ENCODE peak calls at places on chromosomes 5 and 9, in eight cellular contexts. One of them, this sample, is unnamed. For H3K4me1, the result is how much of the 10 kb centered on the place peaks cover.

GRCh38 chr5:174609116-174609515 is 115.3 kb upstream of the MSX2 start:
- DNase-seq in lower lobe of right lung: no peak
- DNase-seq in mammary epithelial cell: no peak
- DNase-seq in heart left ventricle: no peak
- DNase-seq in psoas muscle: no peak
- DNase-seq in A549: no peak
- DNase-seq in IMR-90: no peak
- DNase-seq in transverse colon: no peak
- DNase-seq in this sample: no peak

GRCh38 chr9:38681747-38682227 is 38.1 kb downstream of the FAM240B start:
- DNase-seq in lower lobe of right lung: no peak
- DNase-seq in mammary epithelial cell: peak
- DNase-seq in heart left ventricle: no peak
- DNase-seq in psoas muscle: no peak
- DNase-seq in A549: no peak
- DNase-seq in IMR-90: peak
- DNase-seq in transverse colon: no peak
- DNase-seq in this sample: no peak

GRCh38 chr5:173310861-173311515 is 17.2 kb downstream of the STC2 start:
- DNase-seq in lower lobe of right lung: no peak
- DNase-seq in mammary epithelial cell: no peak
- DNase-seq in heart left ventricle: peak
- DNase-seq in psoas muscle: peak
- DNase-seq in A549: no peak
- DNase-seq in IMR-90: peak
- DNase-seq in transverse colon: no peak
- DNase-seq in this sample: no peak

GRCh38 chr5:56514246-56514645 is 281.1 kb upstream of the ANKRD55 start:
- DNase-seq in lower lobe of right lung: no peak
- DNase-seq in mammary epithelial cell: no peak
- DNase-seq in heart left ventricle: no peak
- DNase-seq in psoas muscle: no peak
- DNase-seq in A549: no peak
- DNase-seq in IMR-90: no peak
- DNase-seq in transverse colon: no peak
- DNase-seq in this sample: no peak

GRCh38 chr9:112489876-112490661 is 3.4 kb downstream of the KIAA1958 start:
- DNase-seq in lower lobe of right lung: no peak
- DNase-seq in mammary epithelial cell: no peak
- DNase-seq in heart left ventricle: no peak
- DNase-seq in psoas muscle: no peak
- DNase-seq in A549: no peak
- DNase-seq in IMR-90: no peak
- DNase-seq in transverse colon: no peak
- DNase-seq in this sample: peak

GRCh38 chr9:134717793-134718645 is 76.4 kb downstream of the COL5A1 start:
- DNase-seq in lower lobe of right lung: no peak
- DNase-seq in mammary epithelial cell: no peak
- DNase-seq in heart left ventricle: no peak
- DNase-seq in psoas muscle: no peak
- DNase-seq in A549: no peak
- DNase-seq in IMR-90: no peak
- DNase-seq in transverse colon: no peak
- DNase-seq in this sample: no peak

GRCh38 chr5:137497396-137498290 is 1.5 kb downstream of the SPOCK1 start:
- DNase-seq in lower lobe of right lung: no peak
- DNase-seq in mammary epithelial cell: no peak
- DNase-seq in heart left ventricle: no peak
- DNase-seq in psoas muscle: no peak
- DNase-seq in A549: no peak
- DNase-seq in IMR-90: no peak
- DNase-seq in transverse colon: no peak
- DNase-seq in this sample: no peak

GRCh38 chr5:102762095-102762534 is 7.0 kb downstream of the PAM start:
- DNase-seq in lower lobe of right lung: no peak
- DNase-seq in mammary epithelial cell: peak
- DNase-seq in heart left ventricle: no peak
- DNase-seq in psoas muscle: no peak
- DNase-seq in A549: no peak
- DNase-seq in IMR-90: peak
- DNase-seq in transverse colon: no peak
- DNase-seq in this sample: no peak

GRCh38 chr9:83322438-83322837 is 215.8 kb downstream of the FRMD3 start:
- DNase-seq in lower lobe of right lung: no peak
- DNase-seq in mammary epithelial cell: no peak
- DNase-seq in heart left ventricle: no peak
- DNase-seq in psoas muscle: no peak
- DNase-seq in A549: no peak
- DNase-seq in IMR-90: no peak
- DNase-seq in transverse colon: no peak
- DNase-seq in this sample: no peak

GRCh38 chr5:151700816-151701215 is 14.1 kb upstream of the SPARC start:
- DNase-seq in lower lobe of right lung: no peak
- DNase-seq in mammary epithelial cell: no peak
- DNase-seq in heart left ventricle: no peak
- DNase-seq in psoas muscle: no peak
- DNase-seq in A549: no peak
- DNase-seq in IMR-90: no peak
- DNase-seq in transverse colon: no peak
- DNase-seq in this sample: no peak

GRCh38 chr5:163614787-163615186 is 109.4 kb downstream of the MAT2B start:
- DNase-seq in lower lobe of right lung: no peak
- DNase-seq in mammary epithelial cell: no peak
- DNase-seq in heart left ventricle: no peak
- DNase-seq in psoas muscle: no peak
- DNase-seq in A549: no peak
- DNase-seq in IMR-90: peak
- DNase-seq in transverse colon: no peak
- DNase-seq in this sample: no peak

GRCh38 chr5:84181093-84181492 is 203.6 kb downstream of the EDIL3 start:
- DNase-seq in lower lobe of right lung: no peak
- DNase-seq in mammary epithelial cell: no peak
- DNase-seq in heart left ventricle: no peak
- DNase-seq in psoas muscle: no peak
- DNase-seq in A549: no peak
- DNase-seq in IMR-90: peak
- DNase-seq in transverse colon: no peak
- DNase-seq in this sample: no peak

DNA sequence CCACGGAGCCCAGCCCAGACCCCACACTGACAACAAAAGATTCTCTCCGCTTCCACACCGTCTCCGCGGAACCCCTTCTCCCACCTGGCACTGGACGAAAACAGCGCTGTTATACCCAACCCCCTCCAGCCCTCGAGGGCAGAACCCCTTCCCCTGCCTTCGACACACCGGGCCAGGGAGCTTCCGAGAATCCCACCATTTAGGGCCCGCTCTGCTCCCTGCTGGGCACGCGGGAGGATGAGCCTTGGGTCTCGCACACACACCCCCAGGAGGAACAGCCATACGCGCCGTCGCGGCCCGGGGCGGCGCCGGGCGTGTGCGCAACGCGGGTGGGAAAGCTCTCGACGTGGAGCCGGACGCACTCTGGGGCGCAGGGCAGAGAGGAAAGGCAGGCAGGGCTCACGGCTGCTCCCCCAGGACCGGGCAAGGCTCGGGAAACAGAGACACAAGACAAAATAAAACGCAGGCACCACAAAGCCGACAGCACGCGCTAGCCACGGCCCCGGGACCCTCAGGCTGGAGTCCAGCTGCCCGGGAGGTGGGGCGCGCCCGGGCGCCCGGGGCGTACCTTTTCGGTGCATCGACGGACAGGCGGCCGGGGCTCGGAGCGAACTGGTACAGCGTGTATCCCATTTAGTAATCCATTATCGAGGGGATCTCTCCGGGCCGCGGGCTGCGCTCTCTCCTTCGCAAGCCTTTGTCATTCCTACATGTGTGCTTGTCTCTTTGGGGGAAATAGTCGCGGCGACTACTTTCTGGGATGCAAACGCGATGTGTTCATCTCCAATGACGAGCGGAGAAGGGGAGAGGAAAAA is 799 bp downstream of the SEMA6A start:
- DNase-seq in lower lobe of right lung: peak
- DNase-seq in mammary epithelial cell: peak
- DNase-seq in heart left ventricle: peak
- DNase-seq in psoas muscle: peak
- DNase-seq in A549: peak
- DNase-seq in IMR-90: no peak
- DNase-seq in transverse colon: peak
- DNase-seq in this sample: peak
- H3K4me1 ChIP-seq in lower lobe of right lung: under half
- H3K4me1 ChIP-seq in mammary epithelial cell: under half
- H3K4me1 ChIP-seq in heart left ventricle: under half
- H3K4me1 ChIP-seq in psoas muscle: under half
- H3K4me1 ChIP-seq in A549: under half
- H3K4me1 ChIP-seq in IMR-90: under half
- H3K4me1 ChIP-seq in transverse colon: under half
- H3K4me1 ChIP-seq in this sample: under half

GRCh38 chr5:19319252-19319651 is 668.7 kb downstream of the CDH18 start:
- DNase-seq in lower lobe of right lung: no peak
- DNase-seq in mammary epithelial cell: no peak
- DNase-seq in heart left ventricle: no peak
- DNase-seq in psoas muscle: no peak
- DNase-seq in A549: no peak
- DNase-seq in IMR-90: no peak
- DNase-seq in transverse colon: no peak
- DNase-seq in this sample: no peak

GRCh38 chr5:19314840-19315239 is 673.2 kb downstream of the CDH18 start:
- DNase-seq in lower lobe of right lung: no peak
- DNase-seq in mammary epithelial cell: peak
- DNase-seq in heart left ventricle: no peak
- DNase-seq in psoas muscle: no peak
- DNase-seq in A549: peak
- DNase-seq in IMR-90: no peak
- DNase-seq in transverse colon: no peak
- DNase-seq in this sample: no peak
- TF ChIP-seq CTCF in lower lobe of right lung: no peak
- TF ChIP-seq CTCF in mammary epithelial cell: peak
- TF ChIP-seq CTCF in heart left ventricle: no peak
- TF ChIP-seq CTCF in psoas muscle: no peak
- TF ChIP-seq CTCF in A549: no peak
- TF ChIP-seq CTCF in IMR-90: no peak
- TF ChIP-seq CTCF in transverse colon: no peak
- TF ChIP-seq CTCF in this sample: no peak

GRCh38 chr5:178248750-178249149 is 16.1 kb upstream of the PHYKPL start:
- DNase-seq in lower lobe of right lung: no peak
- DNase-seq in mammary epithelial cell: no peak
- DNase-seq in heart left ventricle: no peak
- DNase-seq in psoas muscle: no peak
- DNase-seq in A549: no peak
- DNase-seq in IMR-90: no peak
- DNase-seq in transverse colon: no peak
- DNase-seq in this sample: no peak

GRCh38 chr5:178249191-178249989 is 16.8 kb upstream of the PHYKPL start:
- DNase-seq in lower lobe of right lung: no peak
- DNase-seq in mammary epithelial cell: peak
- DNase-seq in heart left ventricle: peak
- DNase-seq in psoas muscle: no peak
- DNase-seq in A549: no peak
- DNase-seq in IMR-90: peak
- DNase-seq in transverse colon: no peak
- DNase-seq in this sample: no peak

GRCh38 chr5:178256746-178257145 is 24.1 kb upstream of the PHYKPL start:
- DNase-seq in lower lobe of right lung: no peak
- DNase-seq in mammary epithelial cell: no peak
- DNase-seq in heart left ventricle: no peak
- DNase-seq in psoas muscle: no peak
- DNase-seq in A549: no peak
- DNase-seq in IMR-90: no peak
- DNase-seq in transverse colon: no peak
- DNase-seq in this sample: no peak

GRCh38 chr5:178250263-178250662 is 17.7 kb upstream of the PHYKPL start:
- DNase-seq in lower lobe of right lung: no peak
- DNase-seq in mammary epithelial cell: no peak
- DNase-seq in heart left ventricle: no peak
- DNase-seq in psoas muscle: no peak
- DNase-seq in A549: no peak
- DNase-seq in IMR-90: no peak
- DNase-seq in transverse colon: no peak
- DNase-seq in this sample: no peak

GRCh38 chr5:178252258-178252657 is 19.7 kb upstream of the PHYKPL start:
- DNase-seq in lower lobe of right lung: no peak
- DNase-seq in mammary epithelial cell: no peak
- DNase-seq in heart left ventricle: no peak
- DNase-seq in psoas muscle: no peak
- DNase-seq in A549: no peak
- DNase-seq in IMR-90: no peak
- DNase-seq in transverse colon: no peak
- DNase-seq in this sample: no peak
- H3K4me3 ChIP-seq in lower lobe of right lung: no peak
- H3K4me3 ChIP-seq in mammary epithelial cell: no peak
- H3K4me3 ChIP-seq in heart left ventricle: no peak
- H3K4me3 ChIP-seq in psoas muscle: no peak
- H3K4me3 ChIP-seq in A549: no peak
- H3K4me3 ChIP-seq in IMR-90: no peak
- H3K4me3 ChIP-seq in transverse colon: no peak
- H3K4me3 ChIP-seq in this sample: no peak

GRCh38 chr5:1884638-1885475 is 2.1 kb upstream of the IRX4 start:
- DNase-seq in lower lobe of right lung: peak
- DNase-seq in mammary epithelial cell: peak
- DNase-seq in heart left ventricle: no peak
- DNase-seq in psoas muscle: no peak
- DNase-seq in A549: no peak
- DNase-seq in IMR-90: no peak
- DNase-seq in transverse colon: no peak
- DNase-seq in this sample: no peak

GRCh38 chr5:1886634-1887399 is 4.1 kb upstream of the IRX4 start:
- DNase-seq in lower lobe of right lung: peak
- DNase-seq in mammary epithelial cell: peak
- DNase-seq in heart left ventricle: peak
- DNase-seq in psoas muscle: no peak
- DNase-seq in A549: no peak
- DNase-seq in IMR-90: no peak
- DNase-seq in transverse colon: no peak
- DNase-seq in this sample: no peak

GRCh38 chr5:1883925-1884637 is 1.4 kb upstream of the IRX4 start:
- DNase-seq in lower lobe of right lung: peak
- DNase-seq in mammary epithelial cell: peak
- DNase-seq in heart left ventricle: no peak
- DNase-seq in psoas muscle: no peak
- DNase-seq in A549: no peak
- DNase-seq in IMR-90: no peak
- DNase-seq in transverse colon: no peak
- DNase-seq in this sample: no peak

GRCh38 chr5:1885777-1886633 is 3.3 kb upstream of the IRX4 start:
- DNase-seq in lower lobe of right lung: peak
- DNase-seq in mammary epithelial cell: peak
- DNase-seq in heart left ventricle: no peak
- DNase-seq in psoas muscle: no peak
- DNase-seq in A549: no peak
- DNase-seq in IMR-90: no peak
- DNase-seq in transverse colon: no peak
- DNase-seq in this sample: no peak

GRCh38 chr5:1885476-1885755 is 2.7 kb upstream of the IRX4 start:
- DNase-seq in lower lobe of right lung: peak
- DNase-seq in mammary epithelial cell: peak
- DNase-seq in heart left ventricle: no peak
- DNase-seq in psoas muscle: no peak
- DNase-seq in A549: no peak
- DNase-seq in IMR-90: no peak
- DNase-seq in transverse colon: no peak
- DNase-seq in this sample: no peak
- H3K4me1 ChIP-seq in lower lobe of right lung: under half
- H3K4me1 ChIP-seq in mammary epithelial cell: under half
- H3K4me1 ChIP-seq in heart left ventricle: half or more
- H3K4me1 ChIP-seq in psoas muscle: under half
- H3K4me1 ChIP-seq in A549: under half
- H3K4me1 ChIP-seq in IMR-90: under half
- H3K4me1 ChIP-seq in transverse colon: under half
- H3K4me1 ChIP-seq in this sample: under half